ENCODE peak calls at places on chromosomes 6 and 20, in five cellular contexts. J is nephron progenitor cell, L is heart right ventricle, G is activated gamma-delta T cell, W is T-helper 9 cell. M is an unnamed sample.
A peak's percentile ranks its signal among the peaks of the same experiment; 100 is the strongest.

GRCh38 chr6:27332692-27333641 is 20.9 kb upstream of the POM121L2 start:
- DNase-seq in J (peak; percentile 46), L (no peak), G (no peak), W (no peak), M (peak; percentile 14)

GRCh38 chr6:42440027-42440426 is 11.7 kb downstream of the TRERF1 start:
- DNase-seq in W (no peak), L (no peak), G (no peak), J (no peak), M (no peak)

GRCh38 chr6:93294879-93295278 is 124.5 kb downstream of the EPHA7 start:
- DNase-seq in G (no peak), L (no peak), W (no peak), J (no peak), M (no peak)

GRCh38 chr6:143961868-143962643 is 46.0 kb downstream of the PLAGL1 start:
- DNase-seq in L (no peak), G (no peak), J (no peak), W (no peak), M (no peak)

GRCh38 chr6:87287251-87287650 is 35.1 kb upstream of the SMIM8 start:
- DNase-seq in W (no peak), J (no peak), L (no peak), G (no peak), M (no peak)

GRCh38 chr6:125784365-125784764 is 6.4 kb upstream of the NCOA7 start:
- DNase-seq in W (no peak), G (no peak), L (no peak), J (no peak), M (no peak)

GRCh38 chr20:4545526-4545925 is 176.2 kb upstream of the PRND start:
- DNase-seq in L (no peak), W (no peak), J (no peak), G (no peak), M (no peak)

GRCh38 chr20:10090588-10091166 is 55.9 kb downstream of the ANKEF1 start:
- DNase-seq in J (peak; percentile 28), L (peak; percentile 19), G (no peak), W (no peak), M (peak; percentile 1)

GRCh38 chr20:32522525-32522774 is 62.7 kb downstream of the NOL4L start:
- DNase-seq in L (no peak), W (no peak), G (no peak), J (no peak), M (no peak)

GRCh38 chr20:19976595-19977372 is 40.4 kb upstream of the NAA20 start:
- DNase-seq in L (peak; percentile 57), W (no peak), J (peak; percentile 33), G (no peak), M (no peak)

GRCh38 chr6:89640804-89641203 is 2.3 kb upstream of the LYRM2 start:
- DNase-seq in J (no peak), L (no peak), G (no peak), W (no peak), M (no peak)

GRCh38 chr20:5557123-5557522 is 193.1 kb upstream of the SHLD1 start:
- DNase-seq in G (no peak), W (peak; percentile 18), L (peak; percentile 23), J (peak; percentile 31), M (peak; percentile 31)

GRCh38 chr6:16800942-16801341 is 39.7 kb upstream of the ATXN1 start:
- DNase-seq in W (no peak), G (no peak), J (no peak), L (no peak), M (no peak)

GRCh38 chr20:346640-347316 is at the start of gene NRSN2:
- DNase-seq in G (peak; percentile 23), J (peak; percentile 77), L (peak; percentile 69), W (no peak), M (no peak)

GRCh38 chr6:130466052-130466743 is 100.4 kb downstream of the TMEM200A start:
- DNase-seq in L (no peak), J (no peak), G (no peak), W (no peak), M (no peak)

GRCh38 chr6:93679836-93680235 is 260.5 kb upstream of the EPHA7 start:
- DNase-seq in J (no peak), W (no peak), G (no peak), L (no peak), M (no peak)

GRCh38 chr20:58693226-58694006 is 816 bp downstream of the NPEPL1 start:
- DNase-seq in J (no peak), L (peak; percentile 41), G (no peak), W (peak; percentile 22), M (no peak)

GRCh38 chr6:127582777-127583462 is 5.9 kb downstream of the C6orf58 start:
- DNase-seq in W (no peak), G (no peak), L (no peak), J (no peak), M (no peak)

GRCh38 chr6:65631711-65632110 is 75.3 kb downstream of the EYS start:
- DNase-seq in J (no peak), L (no peak), G (no peak), W (no peak), M (no peak)

GRCh38 chr6:61606500-61606899 is 679.5 kb downstream of the KHDRBS2 start:
- DNase-seq in L (no peak), J (no peak), W (no peak), G (no peak), M (no peak)

GRCh38 chr6:154583546-154584188 is 73.2 kb upstream of the CNKSR3 start:
- DNase-seq in L (no peak), W (no peak), G (no peak), J (no peak), M (no peak)

GRCh38 chr20:32231847-32232246 is 24.2 kb downstream of the POFUT1 start:
- DNase-seq in G (no peak), W (peak; percentile 10), L (no peak), J (no peak), M (peak; percentile 19)

GRCh38 chr6:67411036-67411435 is 1224.0 kb upstream of the ADGRB3 start:
- DNase-seq in L (no peak), J (no peak), G (no peak), W (no peak), M (no peak)

GRCh38 chr20:40359127-40359892 is 329.7 kb downstream of the MAFB start:
- DNase-seq in J (no peak), G (no peak), W (no peak), L (no peak), M (no peak)

GRCh38 chr6:80548496-80548895 is 442.0 kb downstream of the BCKDHB start:
- DNase-seq in L (no peak), J (no peak), G (no peak), W (no peak), M (no peak)

GRCh38 chr20:62066339-62066982 is 780 bp upstream of the TAF4 start:
- DNase-seq in W (no peak), J (peak; percentile 78), L (peak; percentile 58), G (no peak), M (peak; percentile 27)

GRCh38 chr6:99232003-99232402 is 117.5 kb downstream of the FAXC start:
- DNase-seq in J (no peak), G (no peak), W (no peak), L (no peak), M (no peak)

GRCh38 chr6:44028767-44029166 is 98.5 kb downstream of the MRPL14 start:
- DNase-seq in J (no peak), G (no peak), L (no peak), W (no peak), M (no peak)

GRCh38 chr6:45002390-45002789 is 325.7 kb upstream of the RUNX2 start:
- DNase-seq in W (no peak), J (no peak), G (no peak), L (no peak), M (no peak)

GRCh38 chr20:50784464-50784863 is 10.4 kb upstream of the BCAS4 start:
- DNase-seq in L (no peak), J (no peak), W (no peak), G (no peak), M (no peak)

GRCh38 chr6:22411408-22412105 is 114.7 kb upstream of the PRL start:
- DNase-seq in W (no peak), G (no peak), J (no peak), L (no peak), M (no peak)

GRCh38 chr6:56176741-56177140 is 70.6 kb downstream of the COL21A1 start:
- DNase-seq in W (no peak), L (no peak), J (no peak), G (no peak), M (no peak)

GRCh38 chr20:64119301-64119680 is 11.9 kb upstream of the NPBWR2 start:
- DNase-seq in L (no peak), W (no peak), G (no peak), J (no peak), M (no peak)

GRCh38 chr6:42007753-42008528 is 42.4 kb upstream of the TAF8 start:
- DNase-seq in J (no peak), G (peak; percentile 43), L (no peak), W (peak; percentile 27), M (no peak)

GRCh38 chr20:59813126-59813947 is 120.1 kb downstream of the SYCP2 start:
- DNase-seq in W (no peak), G (no peak), L (no peak), J (no peak), M (no peak)

GRCh38 chr6:16239798-16240123 is 1.4 kb downstream of the GMPR start:
- DNase-seq in J (no peak), W (no peak), L (no peak), G (no peak), M (no peak)

M was measured in T follicular helper cell.